ENCODE peak calls at places on chromosome 19, in four cellular contexts. R is body of pancreas; Y is CD8-positive, alpha-beta memory T cell; H is upper lobe of right lung. Q is an unnamed sample.

GRCh38 chr19:8489591-8490394 is 12.6 kb downstream of the PRAM1 start:
- DNase-seq in R (no peak), Y (no peak), H (no peak), Q (no peak)

GRCh38 chr19:7397687-7398086 is 49.0 kb downstream of the ARHGEF18 start:
- DNase-seq in R (no peak), Y (no peak), H (no peak), Q (no peak)

GRCh38 chr19:7988307-7988706 is 17.1 kb downstream of the ELAVL1 start:
- DNase-seq in Y (no peak), H (no peak), R (no peak), Q (no peak)

GRCh38 chr19:41195675-41196497 is 2.9 kb downstream of the CYP2S1 start:
- DNase-seq in H (no peak), Y (no peak), R (no peak), Q (no peak)

GRCh38 chr19:1258707-1259205 is 10.4 kb downstream of the MIDN start:
- DNase-seq in Y (no peak), R (no peak), H (no peak), Q (no peak)

GRCh38 chr19:15934332-15935078 is at the start of gene CYP4F11:
- DNase-seq in Y (no peak), R (peak; percentile 69), H (peak; percentile 92), Q (no peak)

GRCh38 chr19:45542234-45542668 is 35.0 kb downstream of the VASP start:
- DNase-seq in Y (no peak), H (no peak), R (no peak), Q (no peak)

GRCh38 chr19:44890366-44891015 is 563 bp upstream of the TOMM40 start:
- DNase-seq in H (peak; percentile 100), R (no peak), Y (no peak), Q (peak; percentile 100)

GRCh38 chr19:1754651-1755466 is 1.6 kb downstream of the ONECUT3 start:
- DNase-seq in Y (no peak), H (no peak), R (no peak), Q (no peak)

GRCh38 chr19:18340990-18341868 is 831 bp downstream of the PGPEP1 start:
- DNase-seq in R (peak; percentile 77), Y (peak; percentile 35), H (peak; percentile 82), Q (peak; percentile 34)

GRCh38 chr19:44625531-44626066 is 12.2 kb downstream of the IGSF23 start:
- DNase-seq in H (no peak), R (no peak), Y (no peak), Q (no peak)

GRCh38 chr19:5183616-5184015 is 157.0 kb downstream of the PTPRS start:
- DNase-seq in H (no peak), R (no peak), Y (no peak), Q (no peak)

GRCh38 chr19:8340341-8341096 is 2.5 kb downstream of the KANK3 start:
- DNase-seq in H (peak; percentile 81), R (no peak), Y (no peak), Q (no peak)

GRCh38 chr19:48608798-48609263 is 2.3 kb downstream of the SPACA4 start:
- DNase-seq in Y (no peak), R (no peak), H (no peak), Q (peak; percentile 61)

GRCh38 chr19:41706741-41707501 is 1.5 kb upstream of the CEACAM5 start:
- DNase-seq in Y (peak; percentile 47), R (peak; percentile 79), H (peak; percentile 87), Q (peak; percentile 79)

GRCh38 chr19:1009043-1009975 is 9.1 kb downstream of the GRIN3B start:
- DNase-seq in H (no peak), Y (no peak), R (no peak), Q (no peak)

GRCh38 chr19:30091456-30091855 is 149.4 kb downstream of the URI1 start:
- DNase-seq in H (peak; percentile 59), Y (no peak), R (no peak), Q (no peak)

GRCh38 chr19:6056801-6057650 is 53.3 kb downstream of the RFX2 start:
- DNase-seq in Y (no peak), R (peak; percentile 51), H (no peak), Q (peak; percentile 25)

GRCh38 chr19:7605490-7606222 is 10.0 kb downstream of the CAMSAP3 start:
- DNase-seq in Y (no peak), R (peak; percentile 46), H (no peak), Q (no peak)

GRCh38 chr19:17020823-17021222 is 5.8 kb downstream of the CPAMD8 start:
- DNase-seq in Y (no peak), R (no peak), H (no peak), Q (no peak)

GRCh38 chr19:33640773-33641172 is 19.0 kb downstream of the CHST8 start:
- DNase-seq in H (peak; percentile 22), Y (no peak), R (no peak), Q (no peak)

GRCh38 chr19:4149518-4150288 is 3.7 kb upstream of the CREB3L3 start:
- DNase-seq in H (no peak), R (peak; percentile 22), Y (no peak), Q (no peak)

GRCh38 chr19:4139614-4140236 is 13.7 kb upstream of the CREB3L3 start:
- DNase-seq in Y (peak; percentile 83), R (peak; percentile 80), H (peak; percentile 92), Q (peak; percentile 78)

GRCh38 chr19:4140237-4140711 is 13.2 kb upstream of the CREB3L3 start:
- DNase-seq in Y (no peak), H (no peak), R (peak; percentile 50), Q (no peak)

GRCh38 chr19:4144666-4145261 is 8.7 kb upstream of the CREB3L3 start:
- DNase-seq in R (no peak), H (no peak), Y (no peak), Q (no peak)
- H3K4me3 ChIP-seq in R (no peak overlapping the region), H (no peak overlapping the region), Y (no peak overlapping the region), Q (no peak overlapping the region)

DNA sequence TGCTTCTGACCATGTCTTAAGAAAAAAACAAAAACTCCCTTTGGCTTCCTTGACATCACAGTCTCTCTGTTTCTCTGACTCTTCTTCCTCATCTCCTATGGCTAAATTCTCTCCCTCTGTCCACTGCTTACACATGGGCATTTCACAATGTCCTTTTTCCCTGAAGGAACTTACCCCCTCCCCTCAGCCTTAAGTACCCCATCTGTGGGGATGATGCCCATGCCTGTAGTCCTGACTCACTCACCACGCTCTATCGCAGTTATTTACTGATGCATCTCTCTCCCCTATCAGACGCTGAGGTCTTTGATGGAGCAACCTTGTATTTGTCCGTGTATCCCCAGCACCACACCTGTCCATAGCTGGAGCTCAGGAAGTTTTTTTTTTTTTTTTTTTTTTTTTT is 32.4 kb downstream of the ACTN4 start:
- DNase-seq in Y (no peak), R (no peak), H (no peak), Q (no peak)
- H3K4me1 ChIP-seq in Y (peaks cover 96% of the 10 kb centered on the region), R (peaks cover 97% of the 10 kb centered on the region), H (peaks cover 96% of the 10 kb centered on the region), Q (peaks cover 100% of the 10 kb centered on the region)

DNA sequence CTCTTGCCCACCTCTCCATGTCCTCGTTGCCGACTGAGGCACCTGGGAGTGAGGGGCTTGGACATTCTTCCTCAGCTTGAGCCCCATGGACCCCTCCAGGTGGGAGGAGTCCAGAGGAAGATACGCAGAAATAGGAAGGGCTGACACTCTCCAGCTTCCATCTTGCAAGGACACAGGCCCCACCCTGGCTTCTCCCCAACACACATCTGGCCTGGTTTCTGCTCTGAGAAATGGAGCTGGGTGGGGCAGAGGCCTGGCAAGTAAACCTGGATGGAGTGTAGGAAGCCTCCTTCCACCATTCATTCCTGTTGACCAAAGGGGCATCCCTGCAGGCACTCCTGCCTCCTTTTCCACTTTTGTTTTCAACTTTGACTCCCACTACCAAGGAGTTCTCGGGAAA is 50.5 kb downstream of the NFIX start:
- DNase-seq in R (no peak), Y (no peak), H (no peak), Q (no peak)
- H3K27me3 ChIP-seq in R (no peaks in the 10 kb centered on the region), Y (no peaks in the 10 kb centered on the region), H (no peaks in the 10 kb centered on the region), Q (no peaks in the 10 kb centered on the region)

GRCh38 chr19:11261431-11261901 is 858 bp downstream of the DOCK6 start:
- DNase-seq in H (no peak), R (no peak), Y (no peak), Q (no peak)

GRCh38 chr19:11261902-11262839 is at the start of gene DOCK6:
- DNase-seq in Y (no peak), R (peak; percentile 68), H (peak; percentile 76), Q (no peak)

GRCh38 chr19:11257827-11258380 is 4.4 kb downstream of the DOCK6 start:
- DNase-seq in H (no peak), R (no peak), Y (no peak), Q (no peak)

GRCh38 chr19:11263726-11264125 is 1.4 kb upstream of the DOCK6 start:
- DNase-seq in Y (no peak), R (no peak), H (no peak), Q (no peak)

DNA sequence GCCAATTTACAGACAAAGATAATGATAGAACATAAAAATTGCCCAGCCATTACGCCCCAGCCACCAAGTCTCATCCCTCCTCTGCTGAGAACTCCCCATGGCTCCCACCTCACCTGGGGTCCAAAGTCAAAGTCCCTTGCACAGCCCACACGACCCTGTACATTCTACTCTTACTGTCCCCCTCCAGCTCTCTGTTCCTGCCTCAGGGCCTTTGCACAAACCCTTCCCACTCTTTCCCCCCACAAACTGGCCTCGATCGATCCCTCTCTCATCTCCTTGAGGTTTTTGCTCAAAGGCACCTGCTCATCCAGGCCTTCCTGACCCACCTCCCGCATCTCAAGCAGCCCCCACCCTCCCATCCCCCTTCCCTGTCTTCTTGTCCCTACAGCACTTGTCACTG is 1.3 kb downstream of the DOCK6 start:
- DNase-seq in Y (no peak), H (no peak), R (no peak), Q (no peak)
- H3K4me3 ChIP-seq in Y (no peak overlapping the region), H (peak overlapping the region; percentile 80), R (no peak overlapping the region), Q (no peak overlapping the region)

DNA sequence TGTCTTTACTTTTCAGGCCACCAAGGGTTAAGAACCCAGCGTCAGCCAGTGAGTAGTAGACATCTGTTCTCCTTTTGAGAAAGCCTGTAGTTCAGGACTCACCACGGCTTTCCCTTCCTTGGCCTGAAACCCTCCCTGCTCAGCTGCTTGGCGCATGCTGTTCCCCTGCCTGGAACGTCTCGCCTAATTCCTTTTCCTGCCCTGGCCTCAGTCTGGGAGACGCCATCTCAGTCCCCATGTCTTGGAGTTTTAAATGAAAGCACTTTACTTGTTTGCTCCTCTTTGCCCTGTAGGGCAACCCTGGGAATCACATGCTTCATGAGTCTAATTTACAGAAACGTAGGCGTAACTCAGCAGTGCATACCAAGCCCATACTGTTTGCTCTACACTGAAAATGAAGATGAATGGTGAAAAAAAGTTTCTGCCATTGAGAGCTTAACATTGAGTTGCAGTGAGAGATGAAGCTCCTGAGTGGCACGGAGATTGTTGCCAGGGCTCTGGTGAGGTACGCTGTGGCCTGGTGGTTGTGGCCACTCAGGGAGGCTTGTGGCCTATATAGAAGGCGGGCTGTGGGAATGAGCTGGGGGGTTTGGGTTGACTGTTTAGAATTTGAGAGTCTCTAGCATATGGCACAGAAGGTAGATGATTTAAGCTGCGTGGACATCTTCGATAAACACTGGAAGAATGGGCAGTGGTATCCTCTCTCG is 52.8 kb downstream of the GATAD2A start:
- DNase-seq in H (no peak), R (no peak), Y (no peak), Q (no peak)
- H3K4me1 ChIP-seq in H (peaks cover 61% of the 10 kb centered on the region), R (peaks cover 48% of the 10 kb centered on the region), Y (peaks cover 78% of the 10 kb centered on the region), Q (peaks cover 75% of the 10 kb centered on the region)

Q was measured in CD4-positive, alpha-beta memory T cell.